ENCODE peak calls at places on chromosome 12, in ten cellular contexts. F is GM06990, C is choroid plexus epithelial cell, E is uterus, N is bronchial epithelial cell, J is astrocyte of the spinal cord, U is AG04449, Y is body of pancreas, O is AG09309, Z is lower leg skin. Q is an unnamed sample.

GRCh38 chr12:98358144-98358543 is 157.2 kb upstream of the TMPO start:
- DNase-seq in F (no peak), Z (no peak), C (no peak), O (no peak), J (no peak), N (no peak), E (no peak), Y (no peak), U (no peak), Q (no peak)

GRCh38 chr12:117494833-117495714 is 133.6 kb upstream of the NOS1 start:
- DNase-seq in C (no peak), N (no peak), F (no peak), Z (no peak), U (no peak), J (no peak), Y (peak), E (no peak), O (no peak), Q (no peak)

GRCh38 chr12:43098766-43099550 is 453.0 kb downstream of the ADAMTS20 start:
- DNase-seq in Y (no peak), F (no peak), Z (no peak), C (no peak), U (no peak), O (no peak), J (no peak), E (no peak), N (no peak), Q (no peak)

GRCh38 chr12:107415066-107415465 is 270.5 kb upstream of the PWP1 start:
- DNase-seq in Z (no peak), C (peak), J (peak), N (peak), U (peak), F (no peak), O (peak), E (no peak), Y (no peak), Q (peak)

GRCh38 chr12:105272152-105272551 is 36.2 kb upstream of the APPL2 start:
- DNase-seq in E (no peak), O (no peak), N (no peak), C (no peak), Y (no peak), Z (no peak), F (no peak), U (no peak), J (no peak), Q (no peak)

GRCh38 chr12:78392918-78393317 is 471.7 kb upstream of the SYT1 start:
- DNase-seq in Z (no peak), O (no peak), F (no peak), J (peak), N (no peak), C (peak), Y (no peak), E (no peak), U (no peak), Q (peak)

GRCh38 chr12:108729612-108730336 is 1.5 kb downstream of the CORO1C start:
- DNase-seq in N (peak), O (no peak), F (no peak), C (peak), J (peak), Z (no peak), U (no peak), Y (no peak), E (no peak), Q (no peak)

GRCh38 chr12:80044694-80045046 is 54.7 kb upstream of the OTOGL start:
- DNase-seq in N (peak), Z (no peak), O (peak), J (peak), C (peak), E (no peak), U (peak), Y (no peak), F (peak), Q (peak)

GRCh38 chr12:3367750-3368444 is 123.1 kb upstream of the PRMT8 start:
- DNase-seq in F (no peak), O (no peak), E (no peak), U (no peak), N (no peak), Y (no peak), C (no peak), Z (no peak), J (no peak), Q (no peak)

GRCh38 chr12:132429932-132430643 is 59.9 kb upstream of the FBRSL1 start:
- DNase-seq in Z (no peak), Y (peak), J (no peak), O (no peak), E (no peak), U (no peak), C (peak), N (peak), F (peak), Q (no peak)

GRCh38 chr12:78977463-78977862 is 112.9 kb downstream of the SYT1 start:
- DNase-seq in U (no peak), O (no peak), N (peak), Y (no peak), C (peak), J (no peak), Z (no peak), E (no peak), F (no peak), Q (no peak)

GRCh38 chr12:14283489-14284144 is 81.9 kb upstream of the ATF7IP start:
- DNase-seq in C (no peak), O (no peak), J (no peak), Z (no peak), E (no peak), Y (no peak), U (no peak), N (no peak), F (peak), Q (no peak)

GRCh38 chr12:96766232-96766631 is 140.8 kb upstream of the NEDD1 start:
- DNase-seq in E (no peak), J (no peak), C (peak), N (no peak), U (no peak), Z (no peak), O (no peak), F (no peak), Y (no peak), Q (no peak)

GRCh38 chr12:64883264-64884163 is 59.1 kb downstream of the TBC1D30 start:
- DNase-seq in Y (no peak), O (no peak), Z (no peak), J (no peak), E (no peak), F (no peak), C (no peak), U (no peak), N (no peak), Q (no peak)

GRCh38 chr12:41983394-41983793 is 161.3 kb downstream of the GXYLT1 start:
- DNase-seq in Y (no peak), C (no peak), U (no peak), Z (no peak), J (peak), E (no peak), O (no peak), N (no peak), F (no peak), Q (no peak)

GRCh38 chr12:69266045-69266635 is 26.8 kb downstream of the CPSF6 start:
- DNase-seq in U (no peak), J (peak), C (peak), Z (no peak), Y (no peak), F (no peak), O (no peak), E (no peak), N (peak), Q (no peak)

GRCh38 chr12:56487448-56488040 is 417 bp downstream of the GLS2 start:
- DNase-seq in E (peak), N (peak), U (no peak), Y (peak), F (peak), O (no peak), Z (peak), J (no peak), C (peak), Q (no peak)

GRCh38 chr12:4012977-4013968 is 140.1 kb upstream of the PARP11 start:
- DNase-seq in E (no peak), N (no peak), Y (peak), J (no peak), O (no peak), Z (no peak), F (no peak), C (no peak), U (no peak), Q (no peak)

GRCh38 chr12:93667672-93668071 is 9.5 kb upstream of the CRADD start:
- DNase-seq in J (peak), E (no peak), C (peak), Z (no peak), N (no peak), O (no peak), U (no peak), Y (no peak), F (no peak), Q (peak)

GRCh38 chr12:24494401-24494800 is 454.5 kb downstream of the BCAT1 start:
- DNase-seq in E (no peak), Z (no peak), O (no peak), J (peak), F (no peak), C (peak), N (no peak), U (no peak), Y (no peak), Q (no peak)

GRCh38 chr12:82963961-82964360 is 277.3 kb downstream of the TMTC2 start:
- DNase-seq in C (peak), Z (no peak), F (no peak), J (peak), O (no peak), N (no peak), U (no peak), E (no peak), Y (no peak), Q (peak)

GRCh38 chr12:123351349-123351748 is 13.3 kb downstream of the SBNO1 start:
- DNase-seq in Y (no peak), Z (no peak), O (no peak), N (no peak), C (no peak), U (no peak), F (no peak), E (no peak), J (no peak), Q (no peak)

GRCh38 chr12:27861428-27862167 is 81.6 kb upstream of the MANSC4 start:
- DNase-seq in E (peak), Y (no peak), F (peak), J (no peak), C (peak), U (no peak), Z (no peak), O (no peak), N (no peak), Q (no peak)

GRCh38 chr12:104632724-104633181 is 176.0 kb downstream of the CHST11 start:
- DNase-seq in Y (no peak), F (no peak), J (peak), O (peak), N (no peak), Z (no peak), E (peak), C (peak), U (peak), Q (peak)

GRCh38 chr12:3266638-3267037 is 189.5 kb downstream of the TSPAN9 start:
- DNase-seq in N (no peak), Y (no peak), O (no peak), J (no peak), U (no peak), E (no peak), Z (no peak), F (no peak), C (no peak), Q (no peak)

GRCh38 chr12:44960423-44960822 is 84.3 kb upstream of the NELL2 start:
- DNase-seq in Z (no peak), C (no peak), O (no peak), J (no peak), E (no peak), U (no peak), F (no peak), Y (no peak), N (no peak), Q (no peak)

GRCh38 chr12:8829621-8830020 is 7.2 kb downstream of the A2ML1 start:
- DNase-seq in J (no peak), N (no peak), C (no peak), F (no peak), U (no peak), Z (no peak), E (no peak), Y (no peak), O (no peak), Q (no peak)

GRCh38 chr12:94180558-94181296 is 32.4 kb downstream of the PLXNC1 start:
- DNase-seq in Y (no peak), U (no peak), N (peak), J (no peak), O (no peak), Z (no peak), F (no peak), E (no peak), C (no peak), Q (no peak)

GRCh38 chr12:123126294-123127144 is 24.4 kb downstream of the PITPNM2 start:
- DNase-seq in U (peak), F (no peak), Z (no peak), O (peak), J (peak), Y (no peak), C (peak), N (peak), E (peak), Q (peak)

GRCh38 chr12:31119531-31120211 is 46.0 kb downstream of the DDX11 start:
- DNase-seq in U (no peak), Y (no peak), F (no peak), C (no peak), O (no peak), N (no peak), J (no peak), Z (no peak), E (no peak), Q (no peak)

GRCh38 chr12:7756993-7757392 is 8.0 kb upstream of the NANOGNB start:
- DNase-seq in C (no peak), E (no peak), J (no peak), Z (no peak), Y (no peak), F (no peak), U (no peak), N (no peak), O (no peak), Q (no peak)

GRCh38 chr12:67766370-67766769 is 117.8 kb downstream of the DYRK2 start:
- DNase-seq in U (peak), J (peak), O (peak), Z (no peak), C (peak), N (peak), Y (no peak), E (no peak), F (no peak), Q (no peak)

GRCh38 chr12:90947869-90948268 is 7.1 kb downstream of the CCER1 start:
- DNase-seq in J (no peak), C (no peak), O (no peak), Z (no peak), F (no peak), E (no peak), N (no peak), U (no peak), Y (no peak), Q (no peak)

GRCh38 chr12:120536064-120536791 is 2.1 kb downstream of the RNF10 start:
- DNase-seq in C (no peak), O (no peak), U (no peak), Z (no peak), Y (no peak), N (no peak), J (no peak), F (no peak), E (no peak), Q (no peak)

GRCh38 chr12:53160673-53161072 is 19.8 kb upstream of the ZNF740 start:
- DNase-seq in E (no peak), N (no peak), J (no peak), U (no peak), F (no peak), Z (peak), Y (no peak), O (no peak), C (no peak), Q (no peak)

DNA sequence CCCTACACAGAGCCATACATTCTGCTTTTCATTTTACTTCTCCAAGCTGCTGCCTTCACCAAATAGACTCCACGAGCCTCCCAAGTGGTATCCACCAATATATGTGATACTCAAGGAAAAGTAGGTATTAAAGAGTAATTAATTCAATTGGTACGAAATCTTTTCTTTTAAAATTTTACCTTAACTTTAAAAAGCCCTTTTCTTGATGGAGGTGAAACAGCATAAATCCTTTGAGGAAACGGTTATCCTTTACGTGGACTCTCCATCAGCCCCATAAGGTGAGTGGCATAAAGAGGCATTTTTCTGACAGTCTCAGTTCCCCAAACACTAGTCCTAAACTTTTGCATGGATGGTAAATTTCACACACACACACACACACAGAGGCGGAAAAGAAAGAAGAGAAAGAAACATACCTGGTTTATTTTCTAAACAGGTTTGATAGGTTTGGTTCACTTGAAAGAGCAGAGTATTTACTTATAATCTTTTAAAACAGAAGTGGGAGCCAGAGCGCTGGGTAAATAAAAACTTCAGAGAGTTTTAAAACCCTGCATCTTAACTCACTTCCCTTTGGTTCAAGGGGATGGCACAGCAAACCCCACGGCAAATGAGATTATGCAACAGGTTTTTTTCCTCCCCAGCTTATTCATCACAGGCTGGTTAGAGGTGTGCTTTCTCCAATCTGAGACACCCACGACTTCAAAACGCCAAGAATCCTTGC is 1.9 kb downstream of the DUSP16 start:
- DNase-seq in N (peak), Z (no peak), O (no peak), J (peak), U (no peak), E (peak), C (peak), F (peak), Y (peak), Q (no peak)
- H3K4me3 ChIP-seq in N (peak), Z (peak), O (peak), J (peak), U (peak), E (peak), C (peak), F (peak), Y (peak), Q (peak)

GRCh38 chr12:124610629-124611558 is 43.5 kb upstream of the NCOR2 start:
- DNase-seq in Y (no peak), F (no peak), O (no peak), Z (no peak), U (no peak), C (no peak), J (no peak), E (no peak), N (no peak), Q (no peak)

GRCh38 chr12:124610021-124610606 is 42.7 kb upstream of the NCOR2 start:
- DNase-seq in U (no peak), C (no peak), Z (no peak), Y (no peak), E (no peak), F (no peak), J (no peak), N (no peak), O (no peak), Q (no peak)

GRCh38 chr12:124607681-124608425 is 40.4 kb upstream of the NCOR2 start:
- DNase-seq in E (no peak), U (no peak), F (no peak), N (peak), O (no peak), C (no peak), J (no peak), Z (no peak), Y (no peak), Q (no peak)

GRCh38 chr12:124608451-124608870 is 41.0 kb upstream of the NCOR2 start:
- DNase-seq in N (peak), O (no peak), F (peak), E (no peak), C (no peak), Z (no peak), J (no peak), Y (no peak), U (no peak), Q (no peak)

DNA sequence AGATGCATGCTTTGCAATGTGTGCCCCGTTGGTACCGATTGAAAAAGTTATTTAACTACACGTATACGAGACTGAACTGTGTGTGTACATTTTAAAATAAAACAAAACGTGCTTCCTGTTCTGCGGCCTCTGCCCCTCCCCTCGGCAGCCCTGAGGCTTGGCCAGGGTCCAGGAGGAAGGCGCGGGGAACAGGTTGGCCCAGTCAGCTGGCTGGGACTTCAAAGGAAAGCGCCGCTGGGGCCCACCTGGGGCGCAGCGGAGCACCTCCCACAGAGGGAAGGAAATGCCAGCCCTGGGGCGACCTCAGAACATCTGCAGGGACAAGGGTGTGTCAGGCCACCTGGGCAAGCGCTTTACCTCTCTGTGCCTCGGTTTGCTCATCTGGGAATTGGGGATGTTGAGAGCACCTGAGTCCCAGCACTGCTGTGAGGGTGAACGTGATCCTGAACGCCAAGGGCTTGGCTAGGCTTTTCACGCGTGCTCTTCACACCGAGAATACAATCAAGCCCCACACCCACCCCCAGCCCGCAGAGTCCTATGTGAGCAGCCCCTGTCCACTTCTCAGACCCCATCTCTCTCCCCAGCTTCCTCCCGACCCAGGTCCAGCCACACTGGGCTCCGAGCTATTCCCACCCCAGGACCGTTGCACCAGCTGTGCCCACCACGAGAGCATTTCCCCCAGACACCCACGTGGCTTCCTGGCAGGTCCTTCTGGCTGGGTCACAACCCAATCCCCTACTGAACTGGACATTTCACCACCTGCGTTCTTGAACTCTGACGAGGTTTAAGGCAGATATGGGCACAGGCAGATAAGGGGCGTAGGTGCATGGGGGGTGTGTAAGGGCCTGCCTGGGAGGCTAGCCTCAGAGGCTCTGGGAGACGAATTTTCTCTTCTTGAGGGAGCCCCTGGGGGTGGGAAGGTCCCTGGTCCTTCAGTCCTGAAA is 41.9 kb upstream of the NCOR2 start:
- DNase-seq in E (peak), N (peak), C (peak), U (no peak), O (no peak), J (peak), Z (peak), Y (peak), F (peak), Q (no peak)
- TF ChIP-seq CTCF in E (no peak), N (no peak), C (no peak), U (no peak), O (no peak), J (no peak), Z (no peak), Y (no peak), F (peak), Q (no peak)

DNA sequence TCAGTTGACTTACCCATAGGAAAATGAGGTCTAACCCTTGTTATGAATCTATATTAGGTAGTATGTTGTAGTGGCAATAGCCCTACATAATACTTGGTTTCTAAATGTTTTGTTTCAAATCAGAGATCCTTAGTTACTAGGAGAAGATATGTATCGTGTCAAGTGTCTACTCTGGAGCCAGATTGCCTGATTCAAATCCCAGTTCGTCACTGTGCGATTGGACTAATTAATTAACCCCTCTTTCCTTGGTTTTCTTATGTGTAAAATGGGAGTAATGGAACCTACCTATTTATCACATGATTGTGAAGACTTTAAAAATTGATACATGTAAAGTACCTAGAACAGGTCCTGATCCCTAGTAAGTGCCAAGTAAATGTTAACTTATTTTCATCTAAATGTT is 1.4 kb downstream of the LETMD1 start:
- DNase-seq in E (no peak), C (no peak), U (no peak), F (no peak), Z (no peak), N (no peak), O (no peak), Y (no peak), J (no peak), Q (no peak)
- H3K4me3 ChIP-seq in E (no peak), C (no peak), U (peak), F (peak), Z (no peak), N (no peak), O (no peak), Y (no peak), J (no peak), Q (peak)

DNA sequence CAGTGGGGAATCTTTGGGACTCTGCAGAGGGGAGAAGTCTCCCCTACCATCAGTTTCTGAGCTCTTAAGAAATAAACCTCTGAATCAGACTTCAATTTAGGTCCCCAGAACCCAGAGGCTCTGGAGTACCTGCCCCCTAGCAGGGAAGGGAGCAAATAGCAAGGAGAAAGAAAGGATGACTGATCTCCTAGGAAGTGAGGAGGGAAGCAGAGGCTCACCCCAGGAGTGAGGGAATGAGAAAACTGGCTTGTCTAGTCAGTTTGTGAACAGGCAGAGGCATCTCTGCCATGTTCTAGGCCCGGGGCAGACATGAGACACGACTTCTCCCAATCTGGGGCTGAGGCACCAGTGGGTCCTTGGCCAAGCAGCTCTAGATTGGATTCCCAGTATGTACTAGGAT is 24.3 kb upstream of the SMUG1 start:
- DNase-seq in F (no peak), U (no peak), Z (no peak), J (no peak), E (no peak), O (no peak), C (no peak), N (no peak), Y (no peak), Q (no peak)
- TF ChIP-seq CTCF in F (no peak), U (peak), Z (no peak), J (peak), E (no peak), O (peak), C (no peak), N (no peak), Y (no peak), Q (no peak)